ENCODE peak calls at places on chromosomes 2 and 18, in ten cellular contexts. M, R, I, V, F, D, H, L, B and X are unnamed samples.

GRCh38 chr2:230650585-230651137 is 62.0 kb upstream of the CAB39 start:
- DNase-seq in L (no peak), V (no peak), H (no peak), R (no peak), M (no peak), F (no peak), I (no peak), B (no peak), D (peak), X (peak)

GRCh38 chr18:48735070-48735676 is 196.3 kb downstream of the CTIF start:
- DNase-seq in M (no peak), H (no peak), L (no peak), D (no peak), I (no peak), F (no peak), V (no peak), R (no peak), B (no peak), X (no peak)

GRCh38 chr2:108967757-108968156 is 21.3 kb downstream of the EDAR start:
- DNase-seq in D (no peak), L (no peak), B (no peak), V (no peak), I (no peak), F (no peak), H (no peak), M (no peak), R (no peak), X (no peak)

GRCh38 chr2:99066602-99067001 is 74.9 kb upstream of the C2orf15 start:
- DNase-seq in V (no peak), B (peak), L (no peak), D (no peak), R (no peak), H (peak), I (peak), M (no peak), F (no peak), X (no peak)

GRCh38 chr2:177528341-177528740 is 135.8 kb downstream of the AGPS start:
- DNase-seq in M (no peak), R (no peak), D (no peak), I (no peak), F (no peak), V (no peak), H (no peak), L (no peak), B (no peak), X (no peak)

GRCh38 chr18:74832999-74833398 is 235.3 kb downstream of the ZNF407 start:
- DNase-seq in R (no peak), M (no peak), D (no peak), V (no peak), F (no peak), H (no peak), B (no peak), I (no peak), L (no peak), X (no peak)

GRCh38 chr18:9048808-9049494 is 53.5 kb upstream of the NDUFV2 start:
- DNase-seq in H (no peak), F (no peak), R (no peak), M (no peak), B (no peak), V (no peak), L (no peak), D (no peak), I (no peak), X (no peak)

GRCh38 chr2:111028720-111029119 is 92.0 kb upstream of the BCL2L11 start:
- DNase-seq in D (no peak), B (no peak), V (no peak), M (no peak), H (no peak), L (no peak), F (no peak), I (no peak), R (no peak), X (no peak)

GRCh38 chr2:30147715-30148611 is 1.2 kb downstream of the YPEL5 start:
- DNase-seq in L (peak), B (peak), R (peak), D (peak), H (peak), I (peak), V (peak), M (peak), F (peak), X (peak)

GRCh38 chr2:33069894-33070651 is 123.3 kb downstream of the LTBP1 start:
- DNase-seq in R (peak), F (no peak), V (no peak), I (no peak), D (no peak), L (peak), B (peak), M (no peak), H (no peak), X (peak)

GRCh38 chr2:119826370-119826961 is 66.7 kb downstream of the PTPN4 start:
- DNase-seq in I (peak), V (no peak), L (no peak), B (peak), D (no peak), H (peak), F (no peak), M (no peak), R (no peak), X (no peak)

GRCh38 chr2:109663721-109664120 is 49.6 kb downstream of the SOWAHC start:
- DNase-seq in L (peak), M (no peak), F (peak), B (no peak), V (no peak), I (peak), R (no peak), H (no peak), D (no peak), X (peak)

GRCh38 chr2:156512451-156512850 is 76.3 kb downstream of the GPD2 start:
- DNase-seq in F (no peak), R (no peak), M (no peak), D (no peak), H (no peak), I (no peak), B (no peak), V (no peak), L (no peak), X (no peak)

GRCh38 chr2:37154790-37155189 is 2.0 kb downstream of the EIF2AK2 start:
- DNase-seq in R (no peak), D (no peak), L (no peak), F (no peak), B (no peak), I (no peak), M (no peak), V (no peak), H (peak), X (no peak)

GRCh38 chr2:10028988-10029874 is 14.1 kb upstream of the KLF11 start:
- DNase-seq in V (peak), F (no peak), I (no peak), H (no peak), B (no peak), M (no peak), D (peak), R (peak), L (peak), X (peak)

GRCh38 chr2:207854484-207855386 is 85.0 kb upstream of the FZD5 start:
- DNase-seq in I (peak), H (no peak), F (no peak), R (no peak), D (no peak), B (no peak), L (no peak), M (no peak), V (no peak), X (peak)

GRCh38 chr2:186099772-186100171 is 361.2 kb downstream of the FSIP2 start:
- DNase-seq in L (no peak), R (no peak), H (no peak), V (no peak), I (no peak), D (no peak), M (no peak), B (no peak), F (no peak), X (no peak)

GRCh38 chr2:39836638-39837037 is 57.6 kb upstream of the THUMPD2 start:
- DNase-seq in L (no peak), B (no peak), H (no peak), R (no peak), F (no peak), M (no peak), V (no peak), I (no peak), D (no peak), X (no peak)

GRCh38 chr18:70124139-70124538 is 81.3 kb downstream of the RTTN start:
- DNase-seq in M (no peak), D (no peak), B (no peak), V (no peak), L (no peak), I (no peak), F (no peak), H (no peak), R (no peak), X (no peak)

GRCh38 chr2:189580662-189581353 is at the start of gene SLC40A1:
- DNase-seq in V (peak), M (peak), B (peak), H (peak), I (peak), L (peak), R (peak), D (peak), F (peak), X (peak)

GRCh38 chr18:67742525-67742924 is 226.0 kb upstream of the DSEL start:
- DNase-seq in D (no peak), F (no peak), V (no peak), B (no peak), L (no peak), I (no peak), H (no peak), M (no peak), R (no peak), X (no peak)

GRCh38 chr2:223019390-223019930 is 32.5 kb upstream of the KCNE4 start:
- DNase-seq in B (no peak), I (no peak), V (no peak), F (no peak), D (no peak), M (no peak), H (no peak), R (no peak), L (no peak), X (no peak)

GRCh38 chr2:98734823-98735260 is 3.9 kb upstream of the MGAT4A start:
- DNase-seq in D (no peak), V (no peak), F (no peak), H (peak), M (no peak), I (no peak), R (no peak), B (no peak), L (no peak), X (no peak)